ENCODE peak calls at places on chromosomes 6 and 20, in eight cellular contexts. A, E, B, P, J, X, W and S are unnamed samples.

GRCh38 chr6:154815938-154816820 is 83.0 kb downstream of the SCAF8 start:
- DNase-seq in A (no peak), E (no peak), B (peak), P (no peak), J (no peak), X (no peak), W (peak), S (no peak)

GRCh38 chr6:48486876-48487275 is 375.9 kb upstream of the PTCHD4 start:
- DNase-seq in A (no peak), E (no peak), B (no peak), P (no peak), J (no peak), X (no peak), W (no peak), S (no peak)

GRCh38 chr20:44914924-44915323 is 5.1 kb downstream of the PABPC1L start:
- DNase-seq in A (no peak), E (no peak), B (no peak), P (no peak), J (no peak), X (no peak), W (no peak), S (no peak)

GRCh38 chr6:6725120-6725833 is 136.8 kb downstream of the LY86 start:
- DNase-seq in A (no peak), E (no peak), B (no peak), P (peak), J (peak), X (peak), W (no peak), S (no peak)

GRCh38 chr6:37273697-37274096 is 15.8 kb upstream of the TMEM217 start:
- DNase-seq in A (no peak), E (no peak), B (no peak), P (no peak), J (no peak), X (no peak), W (no peak), S (no peak)

GRCh38 chr20:4161447-4162251 is 146.3 kb upstream of the RNF24 start:
- DNase-seq in A (no peak), E (no peak), B (no peak), P (peak), J (no peak), X (no peak), W (no peak), S (no peak)

GRCh38 chr20:14691994-14692393 is 354.6 kb upstream of the FLRT3 start:
- DNase-seq in A (no peak), E (no peak), B (no peak), P (no peak), J (no peak), X (no peak), W (no peak), S (no peak)

GRCh38 chr20:46027245-46027853 is 1.7 kb upstream of the SLC12A5 start:
- DNase-seq in A (peak), E (no peak), B (peak), P (peak), J (no peak), X (peak), W (peak), S (peak)

GRCh38 chr6:144252289-144252688 is 32.8 kb upstream of the UTRN start:
- DNase-seq in A (no peak), E (no peak), B (no peak), P (no peak), J (no peak), X (no peak), W (peak), S (no peak)

GRCh38 chr20:64025101-64025825 is 10.7 kb upstream of the C20orf204 start:
- DNase-seq in A (no peak), E (no peak), B (no peak), P (no peak), J (peak), X (no peak), W (no peak), S (no peak)

GRCh38 chr20:36969478-36970186 is 18.1 kb upstream of the SAMHD1 start:
- DNase-seq in A (peak), E (no peak), B (no peak), P (no peak), J (no peak), X (no peak), W (no peak), S (no peak)

GRCh38 chr20:7207186-7207585 is 439.7 kb downstream of the BMP2 start:
- DNase-seq in A (no peak), E (no peak), B (no peak), P (no peak), J (no peak), X (no peak), W (peak), S (no peak)

GRCh38 chr6:29661071-29661470 is 4.2 kb downstream of the MOG start:
- DNase-seq in A (no peak), E (no peak), B (no peak), P (peak), J (no peak), X (no peak), W (no peak), S (no peak)

GRCh38 chr20:62601172-62601571 is 41.1 kb upstream of the SLCO4A1 start:
- DNase-seq in A (no peak), E (no peak), B (no peak), P (no peak), J (peak), X (no peak), W (no peak), S (no peak)

GRCh38 chr6:80608881-80609280 is 502.4 kb downstream of the BCKDHB start:
- DNase-seq in A (no peak), E (no peak), B (peak), P (no peak), J (no peak), X (no peak), W (peak), S (no peak)

GRCh38 chr6:134534708-134535149 is 216.8 kb upstream of the SGK1 start:
- DNase-seq in A (no peak), E (no peak), B (peak), P (no peak), J (no peak), X (no peak), W (peak), S (no peak)

GRCh38 chr20:58852559-58853271 is at the start of gene GNAS:
- DNase-seq in A (peak), E (peak), B (peak), P (peak), J (peak), X (no peak), W (peak), S (peak)

GRCh38 chr6:99219788-99220187 is 129.7 kb downstream of the FAXC start:
- DNase-seq in A (peak), E (no peak), B (no peak), P (peak), J (no peak), X (no peak), W (no peak), S (peak)

GRCh38 chr20:14877616-14878015 is 540.2 kb upstream of the FLRT3 start:
- DNase-seq in A (no peak), E (no peak), B (no peak), P (no peak), J (no peak), X (no peak), W (no peak), S (no peak)

GRCh38 chr6:90611996-90612690 is 25.3 kb upstream of the MAP3K7 start:
- DNase-seq in A (no peak), E (no peak), B (no peak), P (peak), J (no peak), X (no peak), W (no peak), S (no peak)

GRCh38 chr6:90610291-90610670 is 23.4 kb upstream of the MAP3K7 start:
- DNase-seq in A (peak), E (no peak), B (no peak), P (peak), J (no peak), X (peak), W (peak), S (peak)

GRCh38 chr6:90610671-90611542 is 24.0 kb upstream of the MAP3K7 start:
- DNase-seq in A (peak), E (peak), B (no peak), P (peak), J (peak), X (peak), W (peak), S (peak)

GRCh38 chr6:90605749-90606344 is 19.0 kb upstream of the MAP3K7 start:
- DNase-seq in A (no peak), E (no peak), B (no peak), P (peak), J (no peak), X (no peak), W (no peak), S (no peak)

GRCh38 chr6:90611543-90611864 is 24.6 kb upstream of the MAP3K7 start:
- DNase-seq in A (no peak), E (no peak), B (no peak), P (no peak), J (no peak), X (no peak), W (no peak), S (no peak)
- TF ChIP-seq CTCF in A (peak), E (no peak), B (no peak), P (no peak), J (no peak), X (no peak), W (no peak), S (no peak)

DNA sequence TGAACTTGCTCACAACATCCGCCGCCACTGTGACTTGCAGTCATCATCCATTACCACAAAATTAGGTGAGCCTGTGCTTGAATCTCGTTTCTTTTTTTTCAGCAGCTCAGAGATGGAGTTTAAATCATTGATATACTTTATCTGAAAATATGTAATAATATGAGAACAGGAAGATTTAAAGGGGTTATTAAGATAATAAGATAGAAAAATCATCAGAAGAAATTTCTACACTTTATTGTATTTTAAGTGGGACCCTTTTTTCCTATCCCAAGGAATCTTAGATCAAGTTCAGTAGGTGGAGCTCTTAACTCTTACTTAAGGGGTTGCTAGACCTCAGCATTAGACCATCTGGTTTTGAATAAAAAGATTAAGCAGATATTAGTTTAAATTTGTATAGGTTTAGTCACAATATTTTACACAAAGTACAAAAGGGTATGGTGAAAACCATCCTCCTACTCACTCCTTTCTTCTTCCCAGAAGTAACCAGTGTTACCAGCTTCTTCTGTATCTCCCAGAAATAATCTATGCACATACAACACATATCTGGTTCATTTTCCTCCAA is 9.4 kb upstream of the NCOA7 start:
- DNase-seq in A (no peak), E (no peak), B (peak), P (peak), J (no peak), X (no peak), W (peak), S (peak)
- TF ChIP-seq CTCF in A (no peak), E (peak), B (peak), P (no peak), J (peak), X (no peak), W (no peak), S (peak)

DNA sequence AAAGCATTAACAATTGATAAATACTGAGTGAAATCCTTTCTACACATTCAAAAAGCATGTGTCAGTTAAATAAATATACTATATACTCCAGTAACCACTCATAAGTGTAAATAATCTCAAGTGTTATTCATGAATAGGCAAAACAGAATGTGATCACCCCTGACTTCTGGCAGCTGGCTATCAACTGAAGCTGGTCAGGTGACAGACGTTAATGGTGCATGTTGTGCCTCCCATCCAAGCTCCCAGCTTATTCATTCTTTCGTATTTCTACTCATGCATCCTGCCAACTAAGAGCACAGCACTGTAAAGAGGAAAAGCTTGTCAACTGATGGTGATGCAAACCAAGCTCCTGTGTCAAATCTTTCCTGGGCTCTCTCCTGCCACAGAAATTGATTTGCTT is 7.7 kb downstream of the PSMB1 start:
- DNase-seq in A (no peak), E (no peak), B (no peak), P (no peak), J (no peak), X (no peak), W (no peak), S (no peak)
- TF ChIP-seq CTCF in A (no peak), E (no peak), B (no peak), P (no peak), J (no peak), X (no peak), W (no peak), S (no peak)

GRCh38 chr6:20564269-20564668 is 30.0 kb downstream of the CDKAL1 start:
- DNase-seq in A (no peak), E (no peak), B (peak), P (no peak), J (no peak), X (no peak), W (peak), S (peak)
- TF ChIP-seq CTCF in A (peak), E (peak), B (peak), P (no peak), J (peak), X (peak), W (peak), S (peak)